ENCODE peak calls at places on chromosomes 13 and 19, in ten cellular contexts. D, N, K, J, O, V, P, S, Q and Z are unnamed samples.

GRCh38 chr19:1053176-1054101 is 13.5 kb upstream of the ARHGAP45 start:
- DNase-seq in D (no peak), N (no peak), K (no peak), J (no peak), O (no peak), V (no peak), P (no peak), S (no peak), Q (no peak), Z (no peak)

GRCh38 chr19:43687660-43687997 is 17.7 kb upstream of the PLAUR start:
- DNase-seq in D (no peak), N (no peak), K (no peak), J (no peak), O (no peak), V (no peak), P (no peak), S (no peak), Q (no peak), Z (no peak)

GRCh38 chr13:98206946-98207345 is 29.9 kb upstream of the RNF113B start:
- DNase-seq in D (no peak), N (no peak), K (no peak), J (peak), O (peak), V (peak), P (no peak), S (no peak), Q (no peak), Z (peak)

GRCh38 chr13:89925107-89925506 is 1422.4 kb upstream of the MIR17HG start:
- DNase-seq in D (no peak), N (peak), K (no peak), J (no peak), O (peak), V (no peak), P (peak), S (no peak), Q (no peak), Z (no peak)

GRCh38 chr19:40687525-40688016 is 2.9 kb downstream of the NUMBL start:
- DNase-seq in D (peak), N (no peak), K (peak), J (peak), O (peak), V (peak), P (no peak), S (peak), Q (peak), Z (peak)

GRCh38 chr19:932647-933552 is 7.1 kb downstream of the ARID3A start:
- DNase-seq in D (peak), N (peak), K (peak), J (peak), O (peak), V (peak), P (peak), S (no peak), Q (no peak), Z (peak)

GRCh38 chr19:883661-884211 is 9.3 kb downstream of the MED16 start:
- DNase-seq in D (no peak), N (no peak), K (no peak), J (no peak), O (no peak), V (no peak), P (no peak), S (no peak), Q (no peak), Z (no peak)

GRCh38 chr13:20190481-20191310 is 2.0 kb downstream of the GJB2 start:
- DNase-seq in D (peak), N (no peak), K (no peak), J (peak), O (peak), V (peak), P (no peak), S (no peak), Q (no peak), Z (peak)

GRCh38 chr19:4916292-4917082 is 7.2 kb downstream of the UHRF1 start:
- DNase-seq in D (no peak), N (peak), K (no peak), J (no peak), O (no peak), V (no peak), P (no peak), S (peak), Q (no peak), Z (no peak)

GRCh38 chr13:112725346-112726017 is 35.6 kb downstream of the ATP11A start:
- DNase-seq in D (no peak), N (no peak), K (no peak), J (no peak), O (peak), V (no peak), P (no peak), S (no peak), Q (no peak), Z (peak)

GRCh38 chr19:48867119-48867921 is 1.1 kb downstream of the PLEKHA4 start:
- DNase-seq in D (no peak), N (no peak), K (no peak), J (peak), O (no peak), V (no peak), P (no peak), S (no peak), Q (no peak), Z (no peak)

GRCh38 chr19:29206453-29206852 is 6.5 kb downstream of the UQCRFS1 start:
- DNase-seq in D (no peak), N (no peak), K (no peak), J (no peak), O (no peak), V (no peak), P (no peak), S (no peak), Q (no peak), Z (no peak)

GRCh38 chr19:3269972-3270667 is 45.7 kb downstream of the CELF5 start:
- DNase-seq in D (no peak), N (no peak), K (no peak), J (no peak), O (no peak), V (no peak), P (no peak), S (no peak), Q (no peak), Z (no peak)

GRCh38 chr19:48319647-48320537 is 5.5 kb upstream of the EMP3 start:
- DNase-seq in D (no peak), N (peak), K (peak), J (peak), O (peak), V (peak), P (peak), S (peak), Q (peak), Z (peak)

GRCh38 chr13:99308481-99309087 is 1.4 kb upstream of the GPR183 start:
- DNase-seq in D (no peak), N (no peak), K (no peak), J (peak), O (peak), V (peak), P (no peak), S (no peak), Q (no peak), Z (peak)

GRCh38 chr19:51157265-51157664 is 15.2 kb downstream of the SIGLEC7 start:
- DNase-seq in D (no peak), N (no peak), K (no peak), J (no peak), O (no peak), V (no peak), P (no peak), S (no peak), Q (no peak), Z (no peak)

GRCh38 chr13:95267662-95268369 is 33.4 kb downstream of the ABCC4 start:
- DNase-seq in D (peak), N (no peak), K (no peak), J (peak), O (peak), V (peak), P (no peak), S (no peak), Q (no peak), Z (peak)

GRCh38 chr19:10339380-10339960 is at the start of gene ICAM3:
- DNase-seq in D (no peak), N (peak), K (no peak), J (no peak), O (no peak), V (no peak), P (no peak), S (peak), Q (no peak), Z (no peak)

GRCh38 chr13:74770361-74770760 is 636.2 kb upstream of the KLF12 start:
- DNase-seq in D (peak), N (no peak), K (no peak), J (peak), O (peak), V (peak), P (no peak), S (no peak), Q (no peak), Z (peak)

GRCh38 chr13:41145136-41145908 is 12.7 kb upstream of the KBTBD6 start:
- DNase-seq in D (peak), N (no peak), K (no peak), J (peak), O (peak), V (no peak), P (no peak), S (no peak), Q (no peak), Z (peak)

GRCh38 chr19:32674959-32675719 is at the start of gene ANKRD27:
- DNase-seq in D (peak), N (peak), K (peak), J (peak), O (peak), V (peak), P (peak), S (peak), Q (peak), Z (peak)

GRCh38 chr13:97615266-97615665 is 181.3 kb downstream of the RAP2A start:
- DNase-seq in D (no peak), N (no peak), K (no peak), J (no peak), O (no peak), V (no peak), P (no peak), S (no peak), Q (no peak), Z (no peak)

GRCh38 chr13:65901723-65902122 is 1328.4 kb downstream of the PCDH9 start:
- DNase-seq in D (no peak), N (no peak), K (no peak), J (no peak), O (no peak), V (no peak), P (no peak), S (no peak), Q (no peak), Z (no peak)

GRCh38 chr13:76980075-76980718 is 11.7 kb upstream of the CLN5 start:
- DNase-seq in D (no peak), N (peak), K (peak), J (peak), O (peak), V (peak), P (peak), S (peak), Q (peak), Z (peak)

GRCh38 chr13:63942372-63942771 is 2526.7 kb upstream of the PCDH20 start:
- DNase-seq in D (no peak), N (no peak), K (no peak), J (peak), O (peak), V (no peak), P (no peak), S (no peak), Q (no peak), Z (no peak)

GRCh38 chr13:32316476-32316875 is 1.2 kb downstream of the BRCA2 start:
- DNase-seq in D (no peak), N (no peak), K (no peak), J (peak), O (no peak), V (no peak), P (no peak), S (no peak), Q (no peak), Z (no peak)

GRCh38 chr13:37966266-37966665 is 96.7 kb upstream of the TRPC4 start:
- DNase-seq in D (no peak), N (no peak), K (no peak), J (no peak), O (no peak), V (no peak), P (no peak), S (no peak), Q (no peak), Z (no peak)

GRCh38 chr13:60169239-60170031 is 5.7 kb upstream of the DIAPH3 start:
- DNase-seq in D (no peak), N (no peak), K (no peak), J (no peak), O (no peak), V (no peak), P (no peak), S (no peak), Q (no peak), Z (no peak)
- TF ChIP-seq CTCF in D (no peak), N (no peak), K (no peak), J (no peak), O (peak), V (no peak), P (no peak), S (no peak), Q (no peak), Z (peak)

GRCh38 chr13:72808917-72809500 is 27.1 kb downstream of the PIBF1 start:
- DNase-seq in D (no peak), N (no peak), K (no peak), J (peak), O (peak), V (no peak), P (no peak), S (no peak), Q (no peak), Z (no peak)
- TF ChIP-seq CTCF in D (no peak), N (peak), K (no peak), J (peak), O (peak), V (no peak), P (peak), S (peak), Q (no peak), Z (peak)

GRCh38 chr13:39415403-39415802 is 187.6 kb downstream of the LHFPL6 start:
- DNase-seq in D (peak), N (no peak), K (no peak), J (peak), O (peak), V (no peak), P (no peak), S (no peak), Q (no peak), Z (peak)
- TF ChIP-seq CTCF in D (peak), N (peak), K (no peak), J (peak), O (peak), V (peak), P (peak), S (no peak), Q (no peak), Z (peak)

GRCh38 chr19:13579388-13580060 is 73.2 kb upstream of the CACNA1A start:
- DNase-seq in D (no peak), N (no peak), K (no peak), J (no peak), O (peak), V (no peak), P (no peak), S (no peak), Q (no peak), Z (peak)
- TF ChIP-seq CTCF in D (no peak), N (no peak), K (no peak), J (no peak), O (no peak), V (no peak), P (no peak), S (no peak), Q (no peak), Z (peak)